ENCODE peak calls at places on chromosomes 13 and 19, in five cellular contexts. E, B, Z, S and V are unnamed samples.

GRCh38 chr19:5557691-5558090 is 10.1 kb downstream of the TINCR start:
- DNase-seq in E (no peak), B (no peak), Z (no peak), S (no peak), V (no peak)

GRCh38 chr19:19539738-19540703 is 2.0 kb downstream of the CILP2 start:
- DNase-seq in E (peak; percentile 57), B (peak; percentile 83), Z (peak; percentile 80), S (no peak), V (no peak)

GRCh38 chr13:111319998-111320911 is at the start of gene TEX29:
- DNase-seq in E (no peak), B (no peak), Z (no peak), S (no peak), V (no peak)

GRCh38 chr13:86298741-86299140 is 499.5 kb upstream of the SLITRK6 start:
- DNase-seq in E (no peak), B (no peak), Z (no peak), S (no peak), V (no peak)

GRCh38 chr19:13872695-13873389 is 4.1 kb upstream of the NANOS3 start:
- DNase-seq in E (no peak), B (peak; percentile 66), Z (peak; percentile 27), S (no peak), V (no peak)

GRCh38 chr19:23437901-23438300 is 42.6 kb upstream of the ZNF91 start:
- DNase-seq in E (no peak), B (no peak), Z (no peak), S (no peak), V (no peak)

GRCh38 chr13:110116072-110116487 is 190.9 kb downstream of the COL4A1 start:
- DNase-seq in E (peak; percentile 89), B (peak; percentile 66), Z (peak; percentile 33), S (no peak), V (no peak)

GRCh38 chr13:83449666-83450395 is 432.4 kb downstream of the SLITRK1 start:
- DNase-seq in E (peak; percentile 58), B (no peak), Z (no peak), S (no peak), V (no peak)

GRCh38 chr19:51713319-51714285 is 10.2 kb downstream of the HAS1 start:
- DNase-seq in E (no peak), B (no peak), Z (no peak), S (no peak), V (no peak)

GRCh38 chr19:18353378-18354005 is 13.1 kb downstream of the PGPEP1 start:
- DNase-seq in E (no peak), B (no peak), Z (no peak), S (no peak), V (no peak)

GRCh38 chr13:112254061-112254818 is 121.9 kb upstream of the SPACA7 start:
- DNase-seq in E (no peak), B (no peak), Z (no peak), S (no peak), V (no peak)

GRCh38 chr19:14450168-14450874 is 17.2 kb downstream of the PKN1 start:
- DNase-seq in E (no peak), B (no peak), Z (peak; percentile 60), S (no peak), V (no peak)

GRCh38 chr13:32370805-32371204 is 55.5 kb downstream of the BRCA2 start:
- DNase-seq in E (no peak), B (no peak), Z (no peak), S (no peak), V (no peak)

GRCh38 chr19:41535029-41535622 is 40.8 kb upstream of the CEACAM21 start:
- DNase-seq in E (no peak), B (no peak), Z (peak; percentile 53), S (no peak), V (no peak)

GRCh38 chr13:28574617-28575142 is 79.8 kb upstream of the FLT1 start:
- DNase-seq in E (peak; percentile 94), B (peak; percentile 15), Z (peak; percentile 65), S (no peak), V (no peak)

GRCh38 chr19:16417660-16418596 is 53.8 kb downstream of the EPS15L1 start:
- DNase-seq in E (peak; percentile 35), B (peak; percentile 74), Z (peak; percentile 60), S (peak; percentile 33), V (peak; percentile 6)

GRCh38 chr19:2048959-2049740 is 1.9 kb downstream of the MKNK2 start:
- DNase-seq in E (no peak), B (no peak), Z (no peak), S (peak; percentile 48), V (peak; percentile 86)

GRCh38 chr13:42696191-42696590 is 85.2 kb upstream of the FAM216B start:
- DNase-seq in E (peak; percentile 40), B (no peak), Z (no peak), S (no peak), V (no peak)

GRCh38 chr13:77326905-77327604 is at the start of gene MYCBP2:
- DNase-seq in E (peak; percentile 98), B (peak; percentile 97), Z (peak; percentile 98), S (peak; percentile 95), V (peak; percentile 97)

GRCh38 chr13:97544041-97544765 is 110.2 kb downstream of the RAP2A start:
- DNase-seq in E (peak; percentile 25), B (no peak), Z (no peak), S (no peak), V (no peak)

GRCh38 chr13:93769607-93770006 is 543.0 kb downstream of the GPC6 start:
- DNase-seq in E (no peak), B (no peak), Z (no peak), S (no peak), V (no peak)

GRCh38 chr13:109145631-109146030 is 516.2 kb downstream of the MYO16 start:
- DNase-seq in E (peak; percentile 76), B (no peak), Z (peak; percentile 23), S (peak; percentile 30), V (peak; percentile 6)

GRCh38 chr19:2274937-2275535 is 6.9 kb downstream of the PEAK3 start:
- DNase-seq in E (peak; percentile 67), B (peak; percentile 79), Z (no peak), S (peak; percentile 71), V (peak; percentile 59)

GRCh38 chr13:112160558-112160957 is 93.6 kb downstream of the SOX1 start:
- DNase-seq in E (no peak), B (peak; percentile 12), Z (no peak), S (no peak), V (no peak)

GRCh38 chr19:49896863-49897621 is at the start of gene IL4I1:
- DNase-seq in E (peak; percentile 9), B (peak; percentile 51), Z (peak; percentile 79), S (no peak), V (peak; percentile 2)

GRCh38 chr19:8335343-8336071 is 7.6 kb downstream of the KANK3 start:
- DNase-seq in E (no peak), B (peak; percentile 47), Z (no peak), S (no peak), V (no peak)

GRCh38 chr13:35771898-35772297 is 295.4 kb upstream of the MAB21L1 start:
- DNase-seq in E (peak; percentile 98), B (no peak), Z (no peak), S (no peak), V (no peak)

GRCh38 chr13:41767801-41768200 is 193.1 kb downstream of the VWA8 start:
- DNase-seq in E (peak; percentile 26), B (no peak), Z (no peak), S (no peak), V (no peak)

GRCh38 chr13:111658150-111659100 is 338.0 kb downstream of the TEX29 start:
- DNase-seq in E (no peak), B (no peak), Z (no peak), S (peak; percentile 30), V (peak; percentile 23)

GRCh38 chr19:51410950-51411748 is 6.3 kb downstream of the SIGLEC10 start:
- DNase-seq in E (no peak), B (no peak), Z (no peak), S (no peak), V (no peak)

GRCh38 chr13:97810152-97810551 is 143.3 kb upstream of the IPO5 start:
- DNase-seq in E (peak; percentile 3), B (no peak), Z (no peak), S (no peak), V (no peak)